ENCODE peak calls at places on chromosomes 2 and 18, in eight cellular contexts. One of them, this sample, is unnamed.

GRCh38 chr2:235212501-235212900 is 260.7 kb downstream of the SH3BP4 start:
- DNase-seq in omental fat pad: no peak
- DNase-seq in HFF-Myc: no peak
- DNase-seq in psoas muscle: no peak
- DNase-seq in heart right ventricle: no peak
- DNase-seq in body of pancreas: no peak
- DNase-seq in nephron progenitor cell: no peak
- DNase-seq in sigmoid colon: no peak
- DNase-seq in this sample: no peak

GRCh38 chr18:54109131-54109683 is 115.3 kb downstream of the MBD2 start:
- DNase-seq in sigmoid colon: no peak
- DNase-seq in heart right ventricle: no peak
- DNase-seq in nephron progenitor cell: no peak
- DNase-seq in HFF-Myc: no peak
- DNase-seq in psoas muscle: no peak
- DNase-seq in body of pancreas: no peak
- DNase-seq in omental fat pad: no peak
- DNase-seq in this sample: no peak

GRCh38 chr2:42345986-42346385 is 15.0 kb downstream of the COX7A2L start:
- DNase-seq in HFF-Myc: no peak
- DNase-seq in body of pancreas: no peak
- DNase-seq in omental fat pad: no peak
- DNase-seq in heart right ventricle: no peak
- DNase-seq in psoas muscle: no peak
- DNase-seq in nephron progenitor cell: no peak
- DNase-seq in sigmoid colon: no peak
- DNase-seq in this sample: no peak

GRCh38 chr2:20156051-20156730 is 68.7 kb downstream of the SDC1 start:
- DNase-seq in body of pancreas: no peak
- DNase-seq in HFF-Myc: no peak
- DNase-seq in psoas muscle: no peak
- DNase-seq in omental fat pad: no peak
- DNase-seq in heart right ventricle: no peak
- DNase-seq in nephron progenitor cell: no peak
- DNase-seq in sigmoid colon: no peak
- DNase-seq in this sample: no peak

GRCh38 chr18:56238576-56238975 is 399.8 kb downstream of the TXNL1 start:
- DNase-seq in heart right ventricle: no peak
- DNase-seq in psoas muscle: no peak
- DNase-seq in omental fat pad: no peak
- DNase-seq in sigmoid colon: no peak
- DNase-seq in HFF-Myc: no peak
- DNase-seq in nephron progenitor cell: no peak
- DNase-seq in body of pancreas: no peak
- DNase-seq in this sample: no peak

GRCh38 chr2:241466230-241466629 is 42.2 kb downstream of the STK25 start:
- DNase-seq in body of pancreas: no peak
- DNase-seq in sigmoid colon: no peak
- DNase-seq in psoas muscle: no peak
- DNase-seq in HFF-Myc: no peak
- DNase-seq in omental fat pad: no peak
- DNase-seq in nephron progenitor cell: no peak
- DNase-seq in heart right ventricle: no peak
- DNase-seq in this sample: no peak

GRCh38 chr2:27992787-27993747 is 102.5 kb downstream of the BABAM2 start:
- DNase-seq in body of pancreas: no peak
- DNase-seq in omental fat pad: no peak
- DNase-seq in heart right ventricle: no peak
- DNase-seq in sigmoid colon: no peak
- DNase-seq in nephron progenitor cell: no peak
- DNase-seq in HFF-Myc: peak; percentile 21
- DNase-seq in psoas muscle: no peak
- DNase-seq in this sample: no peak

GRCh38 chr2:237818066-237818473 is 19.5 kb downstream of the RBM44 start:
- DNase-seq in nephron progenitor cell: no peak
- DNase-seq in HFF-Myc: no peak
- DNase-seq in psoas muscle: no peak
- DNase-seq in sigmoid colon: no peak
- DNase-seq in omental fat pad: no peak
- DNase-seq in body of pancreas: no peak
- DNase-seq in heart right ventricle: no peak
- DNase-seq in this sample: peak; percentile 60

GRCh38 chr2:239216614-239217273 is 184.1 kb downstream of the HDAC4 start:
- DNase-seq in HFF-Myc: no peak
- DNase-seq in heart right ventricle: no peak
- DNase-seq in body of pancreas: no peak
- DNase-seq in omental fat pad: no peak
- DNase-seq in psoas muscle: peak; percentile 35
- DNase-seq in nephron progenitor cell: no peak
- DNase-seq in sigmoid colon: peak; percentile 65
- DNase-seq in this sample: no peak

GRCh38 chr2:120722211-120722602 is 13.5 kb upstream of the GLI2 start:
- DNase-seq in heart right ventricle: no peak
- DNase-seq in sigmoid colon: no peak
- DNase-seq in omental fat pad: no peak
- DNase-seq in psoas muscle: no peak
- DNase-seq in HFF-Myc: no peak
- DNase-seq in body of pancreas: no peak
- DNase-seq in nephron progenitor cell: no peak
- DNase-seq in this sample: no peak

GRCh38 chr2:15023231-15023630 is 390.7 kb downstream of the LRATD1 start:
- DNase-seq in HFF-Myc: no peak
- DNase-seq in heart right ventricle: no peak
- DNase-seq in psoas muscle: no peak
- DNase-seq in sigmoid colon: no peak
- DNase-seq in body of pancreas: no peak
- DNase-seq in omental fat pad: no peak
- DNase-seq in nephron progenitor cell: no peak
- DNase-seq in this sample: no peak

GRCh38 chr2:29405707-29406106 is 290.5 kb downstream of the CLIP4 start:
- DNase-seq in psoas muscle: no peak
- DNase-seq in sigmoid colon: no peak
- DNase-seq in omental fat pad: no peak
- DNase-seq in nephron progenitor cell: no peak
- DNase-seq in HFF-Myc: no peak
- DNase-seq in heart right ventricle: no peak
- DNase-seq in body of pancreas: peak; percentile 21
- DNase-seq in this sample: no peak

GRCh38 chr2:222884765-222885424 is 24.1 kb downstream of the ACSL3 start:
- DNase-seq in psoas muscle: no peak
- DNase-seq in nephron progenitor cell: no peak
- DNase-seq in heart right ventricle: no peak
- DNase-seq in body of pancreas: no peak
- DNase-seq in sigmoid colon: no peak
- DNase-seq in omental fat pad: no peak
- DNase-seq in HFF-Myc: no peak
- DNase-seq in this sample: no peak

GRCh38 chr2:120764434-120764833 is 28.8 kb downstream of the GLI2 start:
- DNase-seq in sigmoid colon: peak; percentile 30
- DNase-seq in nephron progenitor cell: no peak
- DNase-seq in body of pancreas: no peak
- DNase-seq in psoas muscle: no peak
- DNase-seq in heart right ventricle: no peak
- DNase-seq in omental fat pad: no peak
- DNase-seq in HFF-Myc: no peak
- DNase-seq in this sample: no peak

GRCh38 chr2:148704247-148704646 is 59.7 kb downstream of the EPC2 start:
- DNase-seq in nephron progenitor cell: no peak
- DNase-seq in sigmoid colon: no peak
- DNase-seq in psoas muscle: no peak
- DNase-seq in body of pancreas: no peak
- DNase-seq in HFF-Myc: no peak
- DNase-seq in heart right ventricle: no peak
- DNase-seq in omental fat pad: no peak
- DNase-seq in this sample: no peak

GRCh38 chr2:229901819-229902218 is 20.0 kb downstream of the TRIP12 start:
- DNase-seq in heart right ventricle: peak; percentile 19
- DNase-seq in HFF-Myc: peak; percentile 56
- DNase-seq in nephron progenitor cell: no peak
- DNase-seq in sigmoid colon: no peak
- DNase-seq in psoas muscle: no peak
- DNase-seq in body of pancreas: no peak
- DNase-seq in omental fat pad: no peak
- DNase-seq in this sample: peak; percentile 35

GRCh38 chr2:96685285-96685591 is 42.7 kb downstream of the FER1L5 start:
- DNase-seq in omental fat pad: no peak
- DNase-seq in sigmoid colon: no peak
- DNase-seq in HFF-Myc: no peak
- DNase-seq in psoas muscle: no peak
- DNase-seq in nephron progenitor cell: no peak
- DNase-seq in heart right ventricle: no peak
- DNase-seq in body of pancreas: no peak
- DNase-seq in this sample: no peak

DNA sequence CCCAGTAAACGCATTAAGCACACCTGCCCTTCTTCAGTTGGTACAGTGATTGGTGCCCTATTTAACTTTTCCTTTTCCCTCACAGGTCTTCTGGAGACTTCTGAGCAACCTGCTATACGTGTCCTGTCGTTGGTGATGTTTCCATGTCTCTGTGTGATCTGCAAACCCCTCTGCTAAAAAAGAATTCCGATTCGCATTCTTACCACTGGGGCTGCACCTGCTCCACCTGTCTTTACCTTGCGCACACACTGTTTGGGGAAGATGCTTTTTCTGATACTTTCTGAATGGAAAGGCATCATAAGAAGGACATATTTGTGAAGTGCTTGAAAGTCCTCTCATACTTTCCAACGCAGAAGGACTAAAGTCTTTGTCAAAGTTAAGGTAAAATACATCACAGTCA is 323.9 kb upstream of the SOX11 start:
- DNase-seq in psoas muscle: no peak
- DNase-seq in sigmoid colon: no peak
- DNase-seq in heart right ventricle: no peak
- DNase-seq in omental fat pad: no peak
- DNase-seq in nephron progenitor cell: no peak
- DNase-seq in body of pancreas: no peak
- DNase-seq in HFF-Myc: no peak
- DNase-seq in this sample: no peak
- TF ChIP-seq CTCF in psoas muscle: no peak
- TF ChIP-seq CTCF in sigmoid colon: no peak
- TF ChIP-seq CTCF in heart right ventricle: no peak
- TF ChIP-seq CTCF in omental fat pad: no peak
- TF ChIP-seq CTCF in nephron progenitor cell: no peak
- TF ChIP-seq CTCF in body of pancreas: no peak
- TF ChIP-seq CTCF in HFF-Myc: no peak
- TF ChIP-seq CTCF in this sample: no peak

DNA sequence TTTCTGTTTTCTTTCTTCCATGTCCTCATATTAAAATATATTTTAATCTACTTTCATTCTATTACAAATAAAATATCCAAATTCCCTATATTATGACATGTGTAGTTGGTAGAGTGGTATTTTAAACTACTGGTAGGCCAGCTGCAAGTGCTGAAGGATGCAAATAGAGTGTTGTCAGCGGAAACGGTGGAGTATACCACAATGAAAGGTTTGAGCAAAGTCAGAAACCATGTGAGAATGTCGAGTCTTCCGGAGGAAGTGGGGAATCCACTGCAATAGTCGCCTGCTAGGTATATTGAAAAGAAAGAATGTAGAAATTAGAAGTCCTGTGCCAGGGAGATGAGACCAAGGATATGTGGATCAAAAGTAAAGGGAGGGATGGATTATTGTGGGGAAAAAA is 373.9 kb downstream of the DSEL start:
- DNase-seq in nephron progenitor cell: no peak
- DNase-seq in body of pancreas: no peak
- DNase-seq in heart right ventricle: no peak
- DNase-seq in psoas muscle: no peak
- DNase-seq in HFF-Myc: no peak
- DNase-seq in omental fat pad: no peak
- DNase-seq in sigmoid colon: no peak
- DNase-seq in this sample: no peak
- TF ChIP-seq CTCF in nephron progenitor cell: no peak
- TF ChIP-seq CTCF in body of pancreas: no peak
- TF ChIP-seq CTCF in heart right ventricle: no peak
- TF ChIP-seq CTCF in psoas muscle: no peak
- TF ChIP-seq CTCF in HFF-Myc: no peak
- TF ChIP-seq CTCF in omental fat pad: no peak
- TF ChIP-seq CTCF in sigmoid colon: no peak
- TF ChIP-seq CTCF in this sample: no peak

DNA sequence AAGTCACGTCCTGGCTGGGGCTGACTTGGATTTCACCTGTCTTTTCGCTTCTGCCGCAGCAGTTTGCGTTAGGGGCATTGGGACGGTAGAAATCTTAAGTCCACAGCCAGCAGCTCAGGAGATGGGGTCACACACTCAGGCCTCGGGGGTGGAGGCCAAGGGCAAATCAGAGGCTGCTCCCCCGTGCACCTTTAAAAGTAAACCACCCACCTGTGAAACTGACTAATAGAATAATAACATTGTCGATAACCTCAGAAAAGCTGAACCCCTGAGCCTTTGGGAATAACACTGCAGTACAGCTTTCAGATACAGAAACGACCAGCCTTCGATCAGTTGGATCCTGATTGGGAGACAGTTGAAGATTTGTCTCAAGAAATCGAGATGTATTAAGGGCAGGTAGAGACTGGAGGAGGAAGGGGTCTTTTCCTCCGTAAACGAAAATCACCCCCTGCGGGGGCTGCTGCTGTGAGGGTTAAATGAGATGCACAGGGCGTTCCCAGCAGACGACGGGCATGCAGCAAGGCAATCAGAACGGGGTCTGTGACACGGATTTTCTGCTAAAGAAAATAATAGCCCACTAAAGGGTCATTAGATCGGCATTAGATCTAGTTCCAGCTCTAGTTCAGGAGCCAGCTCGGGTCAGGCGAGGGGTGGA is 16.4 kb upstream of the NFATC1 start:
- DNase-seq in heart right ventricle: no peak
- DNase-seq in body of pancreas: no peak
- DNase-seq in HFF-Myc: no peak
- DNase-seq in nephron progenitor cell: no peak
- DNase-seq in sigmoid colon: peak; percentile 56
- DNase-seq in psoas muscle: no peak
- DNase-seq in omental fat pad: no peak
- DNase-seq in this sample: no peak
- TF ChIP-seq CTCF in heart right ventricle: no peak
- TF ChIP-seq CTCF in body of pancreas: no peak
- TF ChIP-seq CTCF in HFF-Myc: no peak
- TF ChIP-seq CTCF in nephron progenitor cell: peak; percentile 4
- TF ChIP-seq CTCF in sigmoid colon: peak; percentile 16
- TF ChIP-seq CTCF in psoas muscle: no peak
- TF ChIP-seq CTCF in omental fat pad: no peak
- TF ChIP-seq CTCF in this sample: no peak

DNA sequence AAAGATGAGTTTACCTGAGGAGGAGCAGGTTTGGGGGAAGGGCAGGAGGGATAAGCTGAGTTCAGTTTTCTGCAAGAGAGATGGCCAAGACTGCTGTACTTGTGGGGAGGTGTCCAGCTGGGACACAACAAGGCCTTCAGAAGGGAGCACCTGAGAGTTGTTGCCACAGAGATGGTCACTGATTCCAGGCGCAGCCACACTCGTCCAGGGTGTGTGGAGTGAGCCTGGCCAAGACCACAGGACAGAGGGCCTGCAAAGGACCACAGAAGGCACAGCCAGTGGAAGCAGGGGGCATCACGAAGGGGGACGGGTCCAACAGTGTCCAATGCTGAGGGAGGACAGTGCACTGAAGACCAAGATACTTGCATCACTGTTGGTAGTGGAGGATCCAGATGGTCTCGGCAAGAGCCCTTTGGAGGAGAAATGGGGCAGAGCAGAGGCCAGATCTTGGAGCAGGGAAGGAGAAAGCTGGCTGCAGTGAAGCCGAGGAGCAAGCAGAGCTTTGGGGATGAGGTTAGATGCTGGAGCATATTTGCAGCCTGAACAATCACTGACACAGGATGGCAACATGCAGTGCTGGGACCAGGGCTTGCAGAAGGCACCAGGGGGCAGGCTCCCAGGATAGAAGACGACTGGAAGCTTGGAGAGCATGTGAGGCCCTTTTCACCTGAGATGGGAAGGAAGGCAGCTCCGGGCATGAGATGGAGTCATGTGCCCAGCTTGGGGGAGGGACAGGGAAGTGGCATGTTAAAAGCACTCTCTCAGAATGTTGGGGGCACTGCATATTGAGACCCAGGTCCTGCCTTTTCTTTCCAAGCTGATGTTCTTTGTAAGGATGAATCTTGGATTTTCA is 214.0 kb downstream of the CYP26B1 start:
- DNase-seq in heart right ventricle: no peak
- DNase-seq in sigmoid colon: no peak
- DNase-seq in omental fat pad: no peak
- DNase-seq in psoas muscle: no peak
- DNase-seq in body of pancreas: no peak
- DNase-seq in nephron progenitor cell: no peak
- DNase-seq in HFF-Myc: no peak
- DNase-seq in this sample: no peak
- TF ChIP-seq CTCF in heart right ventricle: no peak
- TF ChIP-seq CTCF in sigmoid colon: no peak
- TF ChIP-seq CTCF in omental fat pad: no peak
- TF ChIP-seq CTCF in psoas muscle: peak; percentile 5
- TF ChIP-seq CTCF in body of pancreas: no peak
- TF ChIP-seq CTCF in nephron progenitor cell: no peak
- TF ChIP-seq CTCF in HFF-Myc: peak; percentile 29
- TF ChIP-seq CTCF in this sample: peak; percentile 54